ENCODE peak calls at places on chromosomes 3 and 15, in six cellular contexts. One of them, this sample, is unnamed.

GRCh38 chr15:91329914-91330313 is 229.9 kb downstream of the SV2B start:
- DNase-seq in HS-5: no peak
- DNase-seq in T-helper 2 cell: no peak
- DNase-seq in gastrocnemius medialis: no peak
- DNase-seq in NCI-H2081: no peak
- DNase-seq in GM04503: no peak
- DNase-seq in this sample: no peak

GRCh38 chr3:13513051-13513912 is 33.2 kb downstream of the HDAC11 start:
- DNase-seq in gastrocnemius medialis: peak; percentile 56
- DNase-seq in NCI-H2081: no peak
- DNase-seq in T-helper 2 cell: no peak
- DNase-seq in GM04503: peak; percentile 75
- DNase-seq in HS-5: no peak
- DNase-seq in this sample: no peak

GRCh38 chr15:49988766-49989165 is 130.3 kb downstream of the ATP8B4 start:
- DNase-seq in NCI-H2081: peak; percentile 25
- DNase-seq in HS-5: no peak
- DNase-seq in T-helper 2 cell: no peak
- DNase-seq in gastrocnemius medialis: no peak
- DNase-seq in GM04503: no peak
- DNase-seq in this sample: no peak

GRCh38 chr3:55434789-55435188 is 52.3 kb downstream of the WNT5A start:
- DNase-seq in T-helper 2 cell: no peak
- DNase-seq in NCI-H2081: peak; percentile 23
- DNase-seq in gastrocnemius medialis: no peak
- DNase-seq in GM04503: no peak
- DNase-seq in HS-5: no peak
- DNase-seq in this sample: no peak

GRCh38 chr3:131216801-131217200 is 164.8 kb upstream of the NUDT16 start:
- DNase-seq in NCI-H2081: no peak
- DNase-seq in gastrocnemius medialis: no peak
- DNase-seq in HS-5: peak; percentile 47
- DNase-seq in T-helper 2 cell: no peak
- DNase-seq in GM04503: no peak
- DNase-seq in this sample: no peak

GRCh38 chr15:26357653-26358052 is 415.2 kb downstream of the GABRB3 start:
- DNase-seq in T-helper 2 cell: no peak
- DNase-seq in NCI-H2081: no peak
- DNase-seq in HS-5: no peak
- DNase-seq in GM04503: no peak
- DNase-seq in gastrocnemius medialis: no peak
- DNase-seq in this sample: no peak

GRCh38 chr3:164451083-164451910 is 627.0 kb downstream of the SI start:
- DNase-seq in NCI-H2081: peak; percentile 75
- DNase-seq in HS-5: no peak
- DNase-seq in GM04503: no peak
- DNase-seq in gastrocnemius medialis: peak; percentile 59
- DNase-seq in T-helper 2 cell: no peak
- DNase-seq in this sample: no peak

GRCh38 chr15:57580428-57580827 is 11.3 kb upstream of the MYZAP start:
- DNase-seq in GM04503: no peak
- DNase-seq in NCI-H2081: no peak
- DNase-seq in HS-5: no peak
- DNase-seq in gastrocnemius medialis: no peak
- DNase-seq in T-helper 2 cell: no peak
- DNase-seq in this sample: no peak

GRCh38 chr3:181628384-181628783 is 83.3 kb upstream of the SOX2 start:
- DNase-seq in gastrocnemius medialis: no peak
- DNase-seq in GM04503: no peak
- DNase-seq in T-helper 2 cell: no peak
- DNase-seq in HS-5: no peak
- DNase-seq in NCI-H2081: no peak
- DNase-seq in this sample: no peak

GRCh38 chr3:133295199-133295901 is 104.5 kb upstream of the BFSP2 start:
- DNase-seq in T-helper 2 cell: no peak
- DNase-seq in gastrocnemius medialis: no peak
- DNase-seq in HS-5: no peak
- DNase-seq in GM04503: no peak
- DNase-seq in NCI-H2081: no peak
- DNase-seq in this sample: no peak

GRCh38 chr3:172622916-172623700 is 87.8 kb downstream of the NCEH1 start:
- DNase-seq in HS-5: peak; percentile 25
- DNase-seq in NCI-H2081: peak; percentile 52
- DNase-seq in T-helper 2 cell: peak; percentile 9
- DNase-seq in gastrocnemius medialis: no peak
- DNase-seq in GM04503: no peak
- DNase-seq in this sample: no peak

GRCh38 chr15:67080900-67081431 is 15.6 kb downstream of the SMAD3 start:
- DNase-seq in gastrocnemius medialis: peak; percentile 94
- DNase-seq in NCI-H2081: no peak
- DNase-seq in HS-5: peak; percentile 60
- DNase-seq in GM04503: peak; percentile 92
- DNase-seq in T-helper 2 cell: no peak
- DNase-seq in this sample: no peak

GRCh38 chr3:111745786-111746185 is 113.3 kb upstream of the PHLDB2 start:
- DNase-seq in HS-5: no peak
- DNase-seq in T-helper 2 cell: no peak
- DNase-seq in NCI-H2081: no peak
- DNase-seq in GM04503: no peak
- DNase-seq in gastrocnemius medialis: no peak
- DNase-seq in this sample: no peak

GRCh38 chr3:147130461-147130860 is 275.9 kb downstream of the ZIC4 start:
- DNase-seq in gastrocnemius medialis: no peak
- DNase-seq in NCI-H2081: no peak
- DNase-seq in T-helper 2 cell: no peak
- DNase-seq in GM04503: no peak
- DNase-seq in HS-5: peak; percentile 37
- DNase-seq in this sample: no peak

GRCh38 chr3:7630351-7630911 is 769.5 kb downstream of the GRM7 start:
- DNase-seq in NCI-H2081: no peak
- DNase-seq in GM04503: no peak
- DNase-seq in gastrocnemius medialis: no peak
- DNase-seq in HS-5: no peak
- DNase-seq in T-helper 2 cell: no peak
- DNase-seq in this sample: no peak

GRCh38 chr15:39344662-39345141 is 236.2 kb upstream of the THBS1 start:
- DNase-seq in GM04503: peak; percentile 73
- DNase-seq in NCI-H2081: no peak
- DNase-seq in HS-5: no peak
- DNase-seq in T-helper 2 cell: no peak
- DNase-seq in gastrocnemius medialis: no peak
- DNase-seq in this sample: no peak

GRCh38 chr15:28923726-28924280 is 38.0 kb downstream of the APBA2 start:
- DNase-seq in GM04503: no peak
- DNase-seq in gastrocnemius medialis: no peak
- DNase-seq in T-helper 2 cell: no peak
- DNase-seq in HS-5: no peak
- DNase-seq in NCI-H2081: no peak
- DNase-seq in this sample: no peak

GRCh38 chr3:79724206-79724605 is 43.6 kb downstream of the ROBO1 start:
- DNase-seq in NCI-H2081: no peak
- DNase-seq in GM04503: no peak
- DNase-seq in HS-5: no peak
- DNase-seq in T-helper 2 cell: no peak
- DNase-seq in gastrocnemius medialis: no peak
- DNase-seq in this sample: no peak

GRCh38 chr3:69178838-69179739 is 56.7 kb upstream of the LMOD3 start:
- DNase-seq in gastrocnemius medialis: no peak
- DNase-seq in GM04503: no peak
- DNase-seq in T-helper 2 cell: no peak
- DNase-seq in NCI-H2081: no peak
- DNase-seq in HS-5: peak; percentile 32
- DNase-seq in this sample: no peak

GRCh38 chr3:46208167-46208704 is at the start of gene CCR1:
- DNase-seq in gastrocnemius medialis: peak; percentile 27
- DNase-seq in T-helper 2 cell: peak; percentile 52
- DNase-seq in NCI-H2081: no peak
- DNase-seq in HS-5: no peak
- DNase-seq in GM04503: no peak
- DNase-seq in this sample: no peak

GRCh38 chr3:50356553-50356952 is 2.8 kb downstream of the TMEM115 start:
- DNase-seq in gastrocnemius medialis: peak; percentile 70
- DNase-seq in HS-5: no peak
- DNase-seq in GM04503: no peak
- DNase-seq in NCI-H2081: no peak
- DNase-seq in T-helper 2 cell: no peak
- DNase-seq in this sample: no peak

GRCh38 chr15:99312228-99312627 is 60.9 kb downstream of the LRRC28 start:
- DNase-seq in HS-5: no peak
- DNase-seq in T-helper 2 cell: no peak
- DNase-seq in NCI-H2081: no peak
- DNase-seq in GM04503: no peak
- DNase-seq in gastrocnemius medialis: no peak
- DNase-seq in this sample: no peak

GRCh38 chr3:103662591-103662990 is 1227.8 kb downstream of the ZPLD1 start:
- DNase-seq in T-helper 2 cell: no peak
- DNase-seq in HS-5: no peak
- DNase-seq in NCI-H2081: no peak
- DNase-seq in gastrocnemius medialis: no peak
- DNase-seq in GM04503: no peak
- DNase-seq in this sample: no peak

GRCh38 chr15:56918907-56919707 is 663 bp downstream of the TCF12 start:
- DNase-seq in T-helper 2 cell: peak; percentile 61
- DNase-seq in gastrocnemius medialis: peak; percentile 52
- DNase-seq in NCI-H2081: peak; percentile 30
- DNase-seq in GM04503: no peak
- DNase-seq in HS-5: no peak
- DNase-seq in this sample: peak; percentile 59

GRCh38 chr3:144028798-144029411 is 57.3 kb downstream of the DIPK2A start:
- DNase-seq in gastrocnemius medialis: no peak
- DNase-seq in GM04503: no peak
- DNase-seq in T-helper 2 cell: no peak
- DNase-seq in NCI-H2081: no peak
- DNase-seq in HS-5: no peak
- DNase-seq in this sample: no peak

GRCh38 chr15:39581501-39582285 is 814 bp downstream of the THBS1 start:
- DNase-seq in GM04503: peak; percentile 73
- DNase-seq in gastrocnemius medialis: no peak
- DNase-seq in NCI-H2081: no peak
- DNase-seq in HS-5: no peak
- DNase-seq in T-helper 2 cell: no peak
- DNase-seq in this sample: no peak

GRCh38 chr3:87771338-87772059 is 287.3 kb downstream of the CGGBP1 start:
- DNase-seq in gastrocnemius medialis: no peak
- DNase-seq in T-helper 2 cell: peak; percentile 2
- DNase-seq in HS-5: peak; percentile 9
- DNase-seq in NCI-H2081: no peak
- DNase-seq in GM04503: peak; percentile 8
- DNase-seq in this sample: peak; percentile 10

GRCh38 chr3:168839692-168840091 is 744.0 kb upstream of the GOLIM4 start:
- DNase-seq in HS-5: no peak
- DNase-seq in gastrocnemius medialis: no peak
- DNase-seq in T-helper 2 cell: no peak
- DNase-seq in NCI-H2081: no peak
- DNase-seq in GM04503: no peak
- DNase-seq in this sample: no peak

GRCh38 chr15:64717735-64718495 is 57.5 kb downstream of the RBPMS2 start:
- DNase-seq in T-helper 2 cell: no peak
- DNase-seq in gastrocnemius medialis: no peak
- DNase-seq in GM04503: no peak
- DNase-seq in HS-5: no peak
- DNase-seq in NCI-H2081: no peak
- DNase-seq in this sample: peak; percentile 4

GRCh38 chr15:43954181-43954621 is 127.4 kb downstream of the WDR76 start:
- DNase-seq in T-helper 2 cell: no peak
- DNase-seq in GM04503: no peak
- DNase-seq in gastrocnemius medialis: no peak
- DNase-seq in HS-5: peak; percentile 46
- DNase-seq in NCI-H2081: no peak
- DNase-seq in this sample: no peak